ENCODE peak calls at places on chromosomes 6 and 20, in four cellular contexts. H is prostate gland, G is right lobe of liver, V is suprapubic skin. F is an unnamed sample. For H3K4me1, the result is how much of the 10 kb centered on the place peaks cover.

GRCh38 chr6:106309766-106310373 is 15.7 kb downstream of the ATG5 start:
- DNase-seq in H (no peak), G (no peak), V (no peak), F (no peak)

GRCh38 chr6:143746202-143747119 is 68.7 kb downstream of the PHACTR2 start:
- DNase-seq in H (no peak), G (no peak), V (no peak), F (no peak)

GRCh38 chr6:144585217-144585814 is 300.2 kb downstream of the UTRN start:
- DNase-seq in H (no peak), G (no peak), V (no peak), F (no peak)

GRCh38 chr6:10977231-10977968 is 66.7 kb downstream of the ELOVL2 start:
- DNase-seq in H (no peak), G (no peak), V (no peak), F (no peak)

GRCh38 chr20:59019217-59019616 is at the start of gene TUBB1:
- DNase-seq in H (no peak), G (no peak), V (no peak), F (peak)

GRCh38 chr6:31585531-31585930 is 546 bp upstream of the LST1 start:
- DNase-seq in H (no peak), G (no peak), V (no peak), F (no peak)

GRCh38 chr20:60200305-60200918 is 242.2 kb downstream of the CDH26 start:
- DNase-seq in H (no peak), G (no peak), V (no peak), F (no peak)

GRCh38 chr6:156396068-156396771 is 381.0 kb upstream of the ARID1B start:
- DNase-seq in H (no peak), G (no peak), V (no peak), F (no peak)

GRCh38 chr20:23061713-23062561 is 12.5 kb upstream of the THBD start:
- DNase-seq in H (no peak), G (no peak), V (no peak), F (no peak)

GRCh38 chr20:23061262-23061661 is 11.8 kb upstream of the THBD start:
- DNase-seq in H (no peak), G (no peak), V (no peak), F (no peak)

GRCh38 chr20:23060629-23061028 is 11.2 kb upstream of the THBD start:
- DNase-seq in H (no peak), G (no peak), V (no peak), F (no peak)

GRCh38 chr20:23059831-23060230 is 10.4 kb upstream of the THBD start:
- DNase-seq in H (peak), G (no peak), V (no peak), F (no peak)

GRCh38 chr20:23058240-23058639 is 8.8 kb upstream of the THBD start:
- DNase-seq in H (no peak), G (no peak), V (no peak), F (no peak)
- TF ChIP-seq CTCF in H (no peak), G (no peak), V (no peak), F (no peak)

DNA sequence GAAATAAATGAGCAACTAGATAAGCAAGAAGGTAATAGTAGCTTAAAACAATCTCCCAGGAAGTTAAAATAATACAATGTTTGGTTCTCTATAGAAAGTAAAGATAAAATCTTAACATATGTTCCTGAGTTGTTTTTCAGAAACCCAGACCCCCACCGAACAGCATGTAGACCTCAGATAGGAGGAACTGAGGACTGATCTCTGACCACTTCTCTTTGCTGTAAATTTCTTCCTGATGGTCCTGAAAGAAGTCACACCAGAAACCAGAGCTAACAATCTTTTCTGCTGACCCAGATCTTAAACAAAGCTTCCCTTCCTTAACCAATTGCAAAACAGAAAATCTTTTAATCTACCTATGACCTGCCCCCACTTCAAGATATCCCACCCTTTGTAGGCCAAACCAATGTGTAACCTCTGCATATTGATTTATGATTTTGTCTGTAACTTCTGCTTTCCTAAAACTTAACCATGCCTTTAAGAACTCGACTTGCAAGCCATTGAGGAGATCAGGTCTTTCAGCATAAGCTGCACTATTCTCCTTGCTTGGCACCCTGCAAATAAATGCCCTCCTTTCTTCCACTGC is 21.9 kb upstream of the BEND6 start:
- DNase-seq in H (no peak), G (no peak), V (no peak), F (no peak)
- H3K4me1 ChIP-seq in H (under half), G (under half), V (under half), F (under half)

GRCh38 chr6:69816569-69816968 is 19.8 kb upstream of the LMBRD1 start:
- DNase-seq in H (no peak), G (no peak), V (no peak), F (no peak)
- H3K4me3 ChIP-seq in H (no peak), G (no peak), V (no peak), F (no peak)

GRCh38 chr6:15527838-15528617 is 134.8 kb downstream of the DTNBP1 start:
- DNase-seq in H (no peak), G (no peak), V (no peak), F (no peak)
- TF ChIP-seq CTCF in H (no peak), G (no peak), V (no peak), F (no peak)

GRCh38 chr6:166556871-166557322 is 29.6 kb downstream of the RAMACL start:
- DNase-seq in H (peak), G (peak), V (peak), F (peak)
- H3K4me1 ChIP-seq in H (under half), G (under half), V (half or more), F (under half)

GRCh38 chr6:131197716-131198115 is 62.4 kb downstream of the AKAP7 start:
- DNase-seq in H (no peak), G (no peak), V (no peak), F (peak)
- H3K4me3 ChIP-seq in H (no peak), G (no peak), V (no peak), F (no peak)